ENCODE peak calls at places on chromosome 17, in seven cellular contexts. J, F, O, K, I, E and Z are unnamed samples.

GRCh38 chr17:47188266-47188665 is 829 bp downstream of the CDC27 start:
- DNase-seq in J (no peak), F (no peak), O (peak; percentile 57), K (no peak), I (no peak), E (peak; percentile 24), Z (no peak)

GRCh38 chr17:78970834-78971763 is 8.6 kb downstream of the LGALS3BP start:
- DNase-seq in J (peak; percentile 87), F (peak; percentile 91), O (peak; percentile 61), K (peak; percentile 86), I (peak; percentile 84), E (peak; percentile 83), Z (peak; percentile 83)

GRCh38 chr17:29180051-29180787 is at the start of gene MYO18A:
- DNase-seq in J (peak; percentile 84), F (peak; percentile 80), O (peak; percentile 66), K (peak; percentile 85), I (peak; percentile 94), E (peak; percentile 82), Z (peak; percentile 91)

GRCh38 chr17:14664511-14664910 is 363.6 kb downstream of the HS3ST3B1 start:
- DNase-seq in J (no peak), F (no peak), O (no peak), K (no peak), I (peak; percentile 31), E (no peak), Z (no peak)

GRCh38 chr17:50021681-50022370 is 26.8 kb upstream of the DLX3 start:
- DNase-seq in J (no peak), F (no peak), O (no peak), K (no peak), I (no peak), E (no peak), Z (no peak)

GRCh38 chr17:2394775-2395191 is 6.1 kb downstream of the MNT start:
- DNase-seq in J (no peak), F (no peak), O (no peak), K (no peak), I (no peak), E (no peak), Z (no peak)

GRCh38 chr17:21452377-21453143 is 76.4 kb downstream of the KCNJ12 start:
- DNase-seq in J (peak; percentile 76), F (no peak), O (peak; percentile 71), K (peak; percentile 45), I (peak; percentile 57), E (peak; percentile 62), Z (peak; percentile 45)

GRCh38 chr17:2138768-2139167 is 83.9 kb downstream of the HIC1 start:
- DNase-seq in J (no peak), F (no peak), O (peak; percentile 66), K (no peak), I (no peak), E (no peak), Z (no peak)

GRCh38 chr17:7988750-7989178 is 13.7 kb upstream of the GUCY2D start:
- DNase-seq in J (no peak), F (peak; percentile 60), O (peak; percentile 82), K (no peak), I (peak; percentile 87), E (peak; percentile 89), Z (peak; percentile 60)

GRCh38 chr17:67785122-67785477 is 40.2 kb upstream of the BPTF start:
- DNase-seq in J (no peak), F (no peak), O (no peak), K (no peak), I (no peak), E (no peak), Z (no peak)

GRCh38 chr17:48503747-48504146 is 27.1 kb downstream of the HOXB1 start:
- DNase-seq in J (no peak), F (no peak), O (no peak), K (no peak), I (no peak), E (no peak), Z (no peak)

GRCh38 chr17:42027961-42028790 is 8.3 kb downstream of the NKIRAS2 start:
- DNase-seq in J (no peak), F (no peak), O (no peak), K (peak; percentile 54), I (peak; percentile 71), E (peak; percentile 71), Z (no peak)

GRCh38 chr17:2102931-2103398 is 48.1 kb downstream of the HIC1 start:
- DNase-seq in J (peak; percentile 7), F (no peak), O (peak; percentile 68), K (no peak), I (no peak), E (no peak), Z (no peak)

GRCh38 chr17:78785663-78786057 is 3.6 kb upstream of the CYTH1 start:
- DNase-seq in J (peak; percentile 39), F (no peak), O (no peak), K (no peak), I (no peak), E (no peak), Z (no peak)

DNA sequence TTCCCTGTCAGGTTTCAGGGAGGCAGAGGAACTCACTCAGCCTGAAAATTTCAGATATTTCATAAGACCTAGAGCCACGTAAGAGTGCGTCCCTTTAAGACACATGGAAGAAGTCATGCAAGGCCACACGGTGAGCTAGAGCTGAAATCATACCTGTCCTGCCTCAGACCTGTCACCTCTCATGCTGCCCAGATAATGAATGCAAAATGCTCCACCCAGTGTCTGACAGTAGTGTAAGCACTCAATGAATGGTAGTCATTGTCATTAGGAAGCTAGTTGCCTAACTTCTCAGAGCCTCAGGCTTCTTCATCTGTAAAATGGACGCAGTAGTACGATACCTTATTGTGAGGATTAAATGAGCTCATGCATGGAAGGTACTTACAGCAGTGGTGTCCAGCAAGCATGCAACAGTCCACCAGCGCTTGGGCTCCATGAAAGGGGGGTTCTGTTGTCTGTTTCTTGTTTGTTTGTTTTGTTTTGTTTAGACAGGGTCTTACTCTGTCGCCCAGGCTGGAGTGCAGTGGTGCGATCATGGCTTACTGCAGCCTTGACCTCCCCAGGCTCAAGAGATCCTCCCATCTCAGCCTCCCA is 60.7 kb downstream of the WSB1 start:
- DNase-seq in J (no peak), F (no peak), O (peak; percentile 23), K (no peak), I (no peak), E (peak; percentile 56), Z (no peak)
- TF ChIP-seq CTCF in J (no peak), F (no peak), O (no peak), K (no peak), I (no peak), E (no peak), Z (no peak)

GRCh38 chr17:3887811-3888210 is 5.0 kb downstream of the CAMKK1 start:
- DNase-seq in J (no peak), F (no peak), O (peak; percentile 35), K (no peak), I (no peak), E (no peak), Z (no peak)
- TF ChIP-seq CTCF in J (no peak), F (no peak), O (no peak), K (no peak), I (no peak), E (no peak), Z (no peak)

GRCh38 chr17:32461853-32462617 is 17.7 kb downstream of the PSMD11 start:
- DNase-seq in J (no peak), F (peak; percentile 63), O (peak; percentile 52), K (peak; percentile 51), I (peak; percentile 73), E (peak; percentile 81), Z (peak; percentile 69)
- TF ChIP-seq CTCF in J (peak; percentile 44), F (peak; percentile 73), O (peak; percentile 65), K (peak; percentile 40), I (peak; percentile 75), E (peak; percentile 58), Z (peak; percentile 53)

DNA sequence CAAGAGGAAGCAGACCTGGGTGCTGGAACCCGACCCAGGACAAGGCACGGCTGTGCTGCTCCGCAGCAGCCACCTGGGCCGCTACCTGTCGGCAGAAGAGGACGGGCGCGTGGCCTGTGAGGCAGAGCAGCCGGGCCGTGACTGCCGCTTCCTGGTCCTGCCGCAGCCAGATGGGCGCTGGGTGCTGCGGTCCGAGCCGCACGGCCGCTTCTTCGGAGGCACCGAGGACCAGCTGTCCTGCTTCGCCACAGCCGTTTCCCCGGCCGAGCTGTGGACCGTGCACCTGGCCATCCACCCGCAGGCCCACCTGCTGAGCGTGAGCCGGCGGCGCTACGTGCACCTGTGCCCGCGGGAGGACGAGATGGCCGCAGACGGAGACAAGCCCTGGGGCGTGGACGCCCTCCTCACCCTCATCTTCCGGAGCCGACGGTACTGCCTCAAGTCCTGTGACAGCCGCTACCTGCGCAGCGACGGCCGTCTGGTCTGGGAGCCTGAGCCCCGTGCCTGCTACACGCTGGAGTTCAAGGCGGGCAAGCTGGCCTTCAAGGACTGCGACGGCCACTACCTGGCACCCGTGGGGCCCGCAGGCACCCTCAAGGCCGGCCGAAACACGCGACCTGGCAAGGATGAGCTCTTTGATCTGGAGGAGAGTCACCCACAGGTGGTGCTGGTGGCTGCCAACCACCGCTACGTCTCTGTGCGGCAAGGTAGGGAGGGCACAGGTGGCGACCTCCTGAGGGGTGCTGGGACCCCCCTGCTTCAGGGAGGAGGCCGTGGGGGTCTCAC is 667 bp downstream of the FSCN2 start:
- DNase-seq in J (no peak), F (no peak), O (no peak), K (no peak), I (no peak), E (no peak), Z (no peak)
- TF ChIP-seq CTCF in J (no peak), F (no peak), O (no peak), K (no peak), I (no peak), E (no peak), Z (no peak)

GRCh38 chr17:73620414-73620813 is 23.8 kb downstream of the SDK2 start:
- DNase-seq in J (no peak), F (no peak), O (no peak), K (no peak), I (no peak), E (no peak), Z (no peak)
- TF ChIP-seq CTCF in J (no peak), F (no peak), O (no peak), K (no peak), I (no peak), E (no peak), Z (no peak)

DNA sequence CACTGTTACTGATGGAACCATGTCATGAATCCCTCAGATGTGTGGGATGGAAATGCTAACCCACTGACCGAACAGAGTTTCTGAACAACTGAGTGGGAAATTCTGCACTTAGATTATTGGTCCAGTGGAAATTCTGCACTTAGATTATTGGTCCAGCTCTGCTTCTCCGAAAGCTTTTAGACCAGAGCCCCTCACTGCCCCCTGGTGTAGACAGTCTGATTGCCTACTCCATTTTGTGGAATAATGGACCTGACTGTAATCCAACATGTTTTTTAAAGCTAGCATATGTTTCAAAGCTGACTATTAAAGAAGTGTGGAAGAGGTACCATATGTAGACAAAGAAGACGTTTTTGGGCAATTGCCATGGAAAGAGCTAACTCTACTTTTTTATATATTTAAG is 50.3 kb upstream of the TBX2 start:
- DNase-seq in J (no peak), F (no peak), O (no peak), K (no peak), I (no peak), E (no peak), Z (peak; percentile 25)
- TF ChIP-seq CTCF in J (no peak), F (peak; percentile 41), O (peak; percentile 39), K (no peak), I (peak; percentile 48), E (peak; percentile 23), Z (no peak)

GRCh38 chr17:64507418-64507766 is 615 bp downstream of the CEP95 start:
- DNase-seq in J (no peak), F (no peak), O (peak; percentile 71), K (no peak), I (peak; percentile 86), E (peak; percentile 76), Z (peak; percentile 9)
- TF ChIP-seq CTCF in J (peak; percentile 26), F (no peak), O (peak; percentile 69), K (peak; percentile 8), I (peak; percentile 54), E (peak; percentile 57), Z (no peak)